ENCODE peak calls at places on chromosomes 11 and 22, in six cellular contexts. S is iris pigment epithelial cell; O is AG08395; K is AML-193; L is stimulated activated CD4-positive, alpha-beta T cell treated with anti-CD3 and anti-CD28 coated beads, Interleukin-1b, Interleukin-23, amount 100 ng/mL, for 24 hours; Q is neural crest cell. V is an unnamed sample.

GRCh38 chr11:68214173-68215086 is 1.3 kb upstream of the KMT5B start:
- DNase-seq in Q (peak), S (no peak), K (no peak), O (peak), L (no peak), V (no peak)

GRCh38 chr22:38569181-38569971 is 607 bp downstream of the DMC1 start:
- DNase-seq in S (no peak), Q (no peak), O (no peak), K (no peak), L (no peak), V (no peak)

GRCh38 chr11:28448186-28448585 is 340.0 kb downstream of the METTL15 start:
- DNase-seq in K (no peak), L (no peak), O (no peak), S (peak), Q (no peak), V (no peak)

GRCh38 chr22:48100685-48101417 is 1338.4 kb downstream of the TBC1D22A start:
- DNase-seq in O (no peak), K (no peak), S (no peak), Q (no peak), L (no peak), V (no peak)

GRCh38 chr22:50691521-50691920 is 18.9 kb downstream of the SHANK3 start:
- DNase-seq in Q (peak), O (no peak), S (peak), L (no peak), K (peak), V (peak)

GRCh38 chr22:46379301-46379930 is 43.9 kb downstream of the TRMU start:
- DNase-seq in L (no peak), S (no peak), O (no peak), Q (no peak), K (no peak), V (no peak)

GRCh38 chr11:64396079-64396591 is 37.2 kb downstream of the RPS6KA4 start:
- DNase-seq in Q (no peak), O (no peak), K (no peak), S (peak), L (no peak), V (no peak)

GRCh38 chr11:8257003-8257664 is 6.5 kb downstream of the LMO1 start:
- DNase-seq in Q (no peak), S (no peak), L (no peak), K (no peak), O (no peak), V (no peak)

GRCh38 chr11:534592-535518 is 521 bp downstream of the HRAS start:
- DNase-seq in Q (no peak), K (no peak), S (no peak), O (peak), L (no peak), V (no peak)

GRCh38 chr22:46953968-46954755 is 191.7 kb downstream of the TBC1D22A start:
- DNase-seq in S (no peak), K (no peak), O (no peak), L (no peak), Q (no peak), V (no peak)

GRCh38 chr11:82714346-82715174 is 19.1 kb downstream of the FAM181B start:
- DNase-seq in O (no peak), L (no peak), Q (no peak), K (no peak), S (peak), V (no peak)

GRCh38 chr11:72224587-72225410 is at the start of gene INPPL1:
- DNase-seq in K (no peak), S (peak), L (no peak), O (peak), Q (peak), V (no peak)

GRCh38 chr11:33448461-33449130 is 191.4 kb downstream of the HIPK3 start:
- DNase-seq in S (no peak), O (no peak), Q (no peak), L (no peak), K (no peak), V (no peak)

V was measured in fibroblast of gingiva.